ENCODE peak calls at places on chromosomes 7 and 10, in eight cellular contexts. G is thoracic aorta, O is mammary epithelial cell, U is tibial nerve, X is K562, F is endothelial cell of umbilical vein, D is heart right ventricle, K is upper lobe of right lung. J is an unnamed sample.

GRCh38 chr10:34723746-34724145 is 91.3 kb downstream of the PARD3 start:
- DNase-seq in G (no peak), O (peak), U (peak), X (no peak), F (peak), D (peak), K (no peak), J (peak)

GRCh38 chr10:70123817-70124216 is 8.8 kb downstream of the AIFM2 start:
- DNase-seq in G (no peak), O (no peak), U (no peak), X (no peak), F (no peak), D (no peak), K (no peak), J (no peak)

GRCh38 chr7:131745645-131746248 is 189.3 kb upstream of the PODXL start:
- DNase-seq in G (no peak), O (peak), U (no peak), X (no peak), F (peak), D (peak), K (no peak), J (no peak)

GRCh38 chr7:24865994-24866615 is 108.8 kb upstream of the GSDME start:
- DNase-seq in G (no peak), O (no peak), U (no peak), X (no peak), F (no peak), D (no peak), K (no peak), J (no peak)

GRCh38 chr7:156666368-156667109 is 26.0 kb downstream of the RNF32 start:
- DNase-seq in G (no peak), O (no peak), U (no peak), X (no peak), F (no peak), D (no peak), K (no peak), J (no peak)

GRCh38 chr7:140390466-140391190 is 7.7 kb downstream of the SLC37A3 start:
- DNase-seq in G (no peak), O (peak), U (no peak), X (no peak), F (no peak), D (no peak), K (peak), J (no peak)

GRCh38 chr7:51344406-51344805 is 27.8 kb upstream of the COBL start:
- DNase-seq in G (no peak), O (peak), U (no peak), X (no peak), F (no peak), D (no peak), K (no peak), J (no peak)

GRCh38 chr7:6385110-6385792 is 62.5 kb downstream of the DAGLB start:
- DNase-seq in G (no peak), O (peak), U (no peak), X (no peak), F (peak), D (no peak), K (no peak), J (no peak)

GRCh38 chr10:132844069-132844809 is 58.3 kb upstream of the NKX6-2 start:
- DNase-seq in G (no peak), O (no peak), U (no peak), X (no peak), F (no peak), D (no peak), K (peak), J (no peak)

DNA sequence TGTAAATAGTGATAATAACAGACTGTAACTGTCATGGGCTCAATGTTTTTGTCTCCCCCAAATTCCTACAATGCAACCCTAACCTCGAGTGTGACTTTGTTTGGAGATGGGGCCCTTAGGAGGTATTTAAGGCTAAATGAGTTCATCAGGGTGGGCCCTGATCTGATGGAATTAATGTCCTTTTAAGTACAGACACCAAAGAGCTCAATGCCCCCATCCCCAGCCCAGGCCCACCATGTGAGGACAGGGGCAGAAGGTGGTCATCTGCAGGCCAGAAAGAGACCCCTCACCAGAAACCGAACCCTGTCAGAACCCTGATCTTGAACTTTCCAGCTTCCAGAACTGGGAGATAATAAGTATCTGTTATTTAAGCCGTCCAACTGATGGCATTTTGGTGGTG is 83.2 kb downstream of the PIP4K2A start:
- DNase-seq in G (no peak), O (no peak), U (no peak), X (no peak), F (no peak), D (no peak), K (no peak), J (no peak)
- H3K27ac ChIP-seq in G (no peak), O (no peak), U (peak), X (peak), F (peak), D (no peak), K (peak), J (peak)

GRCh38 chr7:128386415-128386925 is 23.3 kb downstream of the IMPDH1 start:
- DNase-seq in G (no peak), O (no peak), U (no peak), X (no peak), F (no peak), D (no peak), K (no peak), J (no peak)
- H3K27ac ChIP-seq in G (no peak), O (no peak), U (no peak), X (no peak), F (no peak), D (no peak), K (no peak), J (no peak)

DNA sequence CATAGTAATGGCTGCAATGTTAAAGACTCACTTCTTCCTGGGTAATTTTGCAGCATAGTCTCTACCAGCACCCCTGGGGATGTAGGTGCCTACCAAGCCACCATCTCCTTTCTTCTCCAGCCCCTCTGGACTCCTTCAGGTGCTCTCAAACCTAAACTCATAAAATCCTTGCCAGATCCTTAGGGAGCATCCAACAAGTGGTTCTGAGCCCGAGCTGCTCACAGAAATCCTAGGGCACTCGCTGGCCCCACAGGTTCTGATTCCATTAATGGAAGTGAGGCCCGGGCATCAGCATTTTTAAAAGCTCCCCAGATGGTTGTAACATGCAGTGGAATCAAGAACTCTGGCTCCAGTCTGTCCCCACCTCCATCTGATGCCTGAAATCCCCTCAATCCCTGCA is 336.9 kb downstream of the KCNMA1 start:
- DNase-seq in G (no peak), O (no peak), U (no peak), X (no peak), F (no peak), D (no peak), K (no peak), J (no peak)
- H3K27ac ChIP-seq in G (peak), O (no peak), U (no peak), X (no peak), F (no peak), D (no peak), K (no peak), J (no peak)

GRCh38 chr7:23472046-23472445 is 1.8 kb upstream of the IGF2BP3 start:
- DNase-seq in G (no peak), O (no peak), U (no peak), X (no peak), F (no peak), D (no peak), K (no peak), J (no peak)
- H3K27ac ChIP-seq in G (no peak), O (no peak), U (no peak), X (peak), F (no peak), D (no peak), K (no peak), J (no peak)

DNA sequence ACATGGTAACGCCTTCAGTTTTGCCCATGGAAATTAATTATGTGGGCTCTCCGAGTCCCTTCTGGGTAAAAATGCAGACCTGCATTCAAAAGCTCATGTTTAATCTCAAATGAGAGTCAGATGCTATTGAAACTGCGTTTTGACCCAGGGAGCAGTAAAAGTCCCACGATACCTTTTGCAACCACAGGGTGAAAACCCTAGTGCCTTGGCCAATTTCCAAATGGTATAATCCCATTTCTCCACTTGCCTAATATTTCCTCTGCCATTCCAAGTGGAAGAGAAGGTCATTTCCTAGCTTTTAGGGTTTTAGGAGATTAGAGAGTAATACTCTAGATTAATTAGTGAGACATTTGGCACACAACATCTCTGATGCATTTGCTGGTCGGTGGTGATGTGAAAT is 132.5 kb downstream of the NRP1 start:
- DNase-seq in G (no peak), O (no peak), U (no peak), X (no peak), F (no peak), D (no peak), K (no peak), J (no peak)
- H3K27ac ChIP-seq in G (no peak), O (no peak), U (no peak), X (no peak), F (no peak), D (no peak), K (no peak), J (no peak)

GRCh38 chr7:30596721-30597120 is 2.0 kb downstream of the GARS1 start:
- DNase-seq in G (no peak), O (no peak), U (no peak), X (no peak), F (no peak), D (no peak), K (no peak), J (no peak)
- H3K27ac ChIP-seq in G (no peak), O (peak), U (no peak), X (peak), F (peak), D (no peak), K (no peak), J (no peak)

DNA sequence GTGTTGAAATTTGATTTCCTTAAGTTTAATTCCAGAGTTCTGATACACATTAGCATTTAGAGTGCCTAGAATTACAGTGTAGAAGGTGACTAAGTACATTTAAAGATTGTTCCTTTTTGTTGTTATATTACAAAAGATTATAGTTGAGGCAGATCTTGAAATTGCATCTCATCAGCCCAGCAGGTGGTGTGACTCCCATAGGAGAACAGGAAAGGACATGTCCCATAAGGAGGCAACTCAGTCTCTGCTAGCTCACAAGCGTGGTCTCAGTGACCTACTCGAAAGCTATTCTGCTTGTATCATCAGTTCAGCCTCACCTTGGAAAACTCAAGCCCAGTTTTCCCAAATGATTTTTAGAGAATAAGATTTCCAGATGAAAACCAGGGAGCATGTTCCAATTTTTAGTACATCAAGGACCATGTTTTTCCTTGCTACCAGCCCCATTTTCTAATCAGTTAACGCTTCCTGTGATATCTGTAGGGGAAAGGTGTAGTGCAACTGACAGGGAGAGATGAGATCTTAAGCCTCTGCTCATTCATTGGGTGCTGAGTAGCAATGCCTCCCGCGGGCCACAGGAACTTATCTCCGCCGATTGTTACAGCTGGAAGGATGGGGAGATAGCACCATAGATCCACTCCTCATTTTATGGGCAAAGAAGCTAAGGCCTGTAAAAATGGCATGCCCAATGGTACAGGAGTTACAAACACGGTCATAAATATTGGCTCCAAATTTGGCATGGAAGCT is 1.1 kb upstream of the GNAI1 start:
- DNase-seq in G (no peak), O (peak), U (no peak), X (no peak), F (peak), D (peak), K (no peak), J (no peak)
- H3K27ac ChIP-seq in G (no peak), O (peak), U (peak), X (no peak), F (no peak), D (no peak), K (peak), J (peak)

GRCh38 chr10:74929197-74929596 is 102.8 kb downstream of the KAT6B start:
- DNase-seq in G (no peak), O (no peak), U (no peak), X (no peak), F (peak), D (no peak), K (no peak), J (no peak)
- H3K27ac ChIP-seq in G (peak), O (no peak), U (peak), X (no peak), F (no peak), D (peak), K (peak), J (peak)

GRCh38 chr10:63829573-63830149 is 308.5 kb downstream of the REEP3 start:
- DNase-seq in G (no peak), O (no peak), U (no peak), X (no peak), F (no peak), D (no peak), K (no peak), J (no peak)
- H3K27ac ChIP-seq in G (no peak), O (no peak), U (no peak), X (no peak), F (no peak), D (no peak), K (no peak), J (no peak)

GRCh38 chr7:126472825-126473224 is 779.9 kb downstream of the GRM8 start:
- DNase-seq in G (no peak), O (no peak), U (no peak), X (no peak), F (no peak), D (no peak), K (no peak), J (no peak)
- H3K27ac ChIP-seq in G (no peak), O (no peak), U (no peak), X (no peak), F (no peak), D (no peak), K (no peak), J (no peak)